ENCODE peak calls at places on chromosomes 6 and 20, in four cellular contexts. M is heart left ventricle, V is uterus, B is tibial nerve. K is an unnamed sample. For H3K27me3 and H3K4me1, the result is how much of the 10 kb centered on the place peaks cover.

GRCh38 chr6:6655805-6656251 is 67.3 kb downstream of the LY86 start:
- DNase-seq in M (no peak), V (no peak), B (no peak), K (no peak)

GRCh38 chr6:4666886-4667513 is 109.2 kb upstream of the CDYL start:
- DNase-seq in M (no peak), V (no peak), B (no peak), K (peak)

GRCh38 chr20:1423625-1424106 is 30.8 kb upstream of the FKBP1A start:
- DNase-seq in M (no peak), V (no peak), B (no peak), K (no peak)

GRCh38 chr20:61173966-61174725 is 77.9 kb upstream of the CDH4 start:
- DNase-seq in M (no peak), V (no peak), B (no peak), K (no peak)

GRCh38 chr6:28683945-28684538 is 158.4 kb downstream of the GPX5 start:
- DNase-seq in M (no peak), V (no peak), B (no peak), K (no peak)

GRCh38 chr6:161161889-161162624 is 111.8 kb downstream of the AGPAT4 start:
- DNase-seq in M (no peak), V (peak), B (no peak), K (no peak)

GRCh38 chr6:55012454-55012853 is 161.9 kb upstream of the HCRTR2 start:
- DNase-seq in M (no peak), V (no peak), B (no peak), K (no peak)

GRCh38 chr6:108119212-108120141 is 44.9 kb upstream of the OSTM1 start:
- DNase-seq in M (no peak), V (no peak), B (no peak), K (no peak)

GRCh38 chr6:52929321-52930164 is 20.0 kb upstream of the GSTA3 start:
- DNase-seq in M (no peak), V (no peak), B (no peak), K (no peak)

GRCh38 chr6:52925919-52926792 is 16.7 kb upstream of the GSTA3 start:
- DNase-seq in M (no peak), V (no peak), B (no peak), K (no peak)

GRCh38 chr6:52922161-52922560 is 12.7 kb upstream of the GSTA3 start:
- DNase-seq in M (no peak), V (no peak), B (no peak), K (no peak)

GRCh38 chr6:52921743-52922142 is 12.2 kb upstream of the GSTA3 start:
- DNase-seq in M (no peak), V (no peak), B (no peak), K (no peak)

GRCh38 chr6:52925042-52925441 is 15.5 kb upstream of the GSTA3 start:
- DNase-seq in M (no peak), V (no peak), B (no peak), K (no peak)
- TF ChIP-seq CTCF in M (no peak), V (no peak), B (no peak), K (no peak)

DNA sequence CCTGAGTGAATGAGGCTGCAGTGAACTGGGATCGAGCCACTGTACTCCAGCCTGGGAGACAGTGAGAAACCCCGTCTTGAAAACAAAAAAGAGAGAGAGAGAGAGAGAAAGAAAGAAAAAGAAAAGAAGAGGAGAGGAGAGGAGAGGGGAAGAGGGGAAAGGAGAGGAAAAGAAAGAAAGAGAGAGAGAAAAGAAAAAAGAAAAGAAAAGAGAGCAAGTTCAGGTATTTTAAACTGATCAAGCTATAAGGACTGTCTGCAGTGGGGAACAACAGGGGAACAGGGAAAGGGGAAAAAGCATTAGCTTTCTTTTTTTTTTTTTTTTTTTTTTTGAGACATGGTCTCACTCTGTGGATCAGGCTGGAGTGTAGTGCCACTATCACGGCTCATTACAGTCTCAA is 2.5 kb downstream of the CGA start:
- DNase-seq in M (no peak), V (no peak), B (no peak), K (no peak)
- H3K27me3 ChIP-seq in M (under half), V (under half), B (under half), K (under half)

GRCh38 chr6:165480916-165481315 is 171.5 kb upstream of the C6orf118 start:
- DNase-seq in M (no peak), V (no peak), B (no peak), K (no peak)
- H3K4me1 ChIP-seq in M (under half), V (under half), B (under half), K (under half)

DNA sequence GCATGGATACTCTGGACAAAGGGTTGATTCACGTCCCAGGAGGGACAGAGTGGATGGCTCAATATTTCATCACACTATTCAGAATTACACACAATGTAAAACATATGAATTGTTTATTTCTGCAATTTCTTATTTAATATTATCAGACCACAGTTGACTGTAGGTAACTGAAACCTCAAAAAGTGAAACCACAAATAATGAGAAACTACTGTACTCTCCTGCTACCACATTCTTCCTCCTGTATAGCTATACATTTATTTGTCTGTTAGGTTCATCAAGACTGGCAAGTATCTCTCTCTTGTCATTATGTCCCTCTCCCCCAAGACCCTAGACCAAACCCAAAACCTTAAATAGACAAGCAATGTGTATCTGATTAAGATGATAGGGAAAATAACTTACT is 60.0 kb downstream of the SYCP2 start:
- DNase-seq in M (no peak), V (no peak), B (no peak), K (no peak)
- TF ChIP-seq CTCF in M (no peak), V (no peak), B (no peak), K (no peak)

DNA sequence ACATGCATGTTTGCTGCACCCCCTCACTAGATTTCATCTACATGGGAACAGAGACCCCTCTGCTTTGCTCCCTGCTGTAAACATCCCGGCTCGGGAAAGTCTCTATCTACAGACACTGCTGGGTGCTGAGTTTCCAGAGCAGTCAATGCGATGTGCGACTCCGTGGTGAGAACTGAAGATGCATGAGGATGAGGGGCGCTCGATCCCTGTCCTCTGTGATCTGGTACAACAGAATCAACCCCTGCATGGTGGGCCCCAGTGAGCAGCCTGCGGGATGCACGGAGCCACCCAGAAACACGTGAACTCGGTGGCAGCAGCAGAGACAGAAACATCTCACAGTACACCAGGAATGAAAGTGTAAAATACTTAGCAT is 83.1 kb downstream of the THBS2 start:
- DNase-seq in M (no peak), V (no peak), B (no peak), K (no peak)
- H3K27me3 ChIP-seq in M (under half), V (under half), B (under half), K (under half)

GRCh38 chr20:35737865-35738333 is 4.2 kb downstream of the RBM39 start:
- DNase-seq in M (no peak), V (no peak), B (no peak), K (no peak)

GRCh38 chr20:35742741-35743523 is 872 bp upstream of the RBM39 start:
- DNase-seq in M (no peak), V (no peak), B (no peak), K (no peak)

GRCh38 chr20:35738410-35739179 is 3.5 kb downstream of the RBM39 start:
- DNase-seq in M (no peak), V (no peak), B (no peak), K (no peak)

GRCh38 chr20:35741892-35742740 is at the start of gene RBM39:
- DNase-seq in M (peak), V (peak), B (peak), K (peak)

GRCh38 chr20:35739294-35740163 is 2.5 kb downstream of the RBM39 start:
- DNase-seq in M (no peak), V (no peak), B (no peak), K (no peak)
- H3K4me1 ChIP-seq in M (under half), V (under half), B (under half), K (half or more)

GRCh38 chr6:42068872-42069522 is 18.7 kb downstream of the TAF8 start:
- DNase-seq in M (no peak), V (no peak), B (no peak), K (no peak)
- TF ChIP-seq CTCF in M (no peak), V (no peak), B (no peak), K (no peak)

DNA sequence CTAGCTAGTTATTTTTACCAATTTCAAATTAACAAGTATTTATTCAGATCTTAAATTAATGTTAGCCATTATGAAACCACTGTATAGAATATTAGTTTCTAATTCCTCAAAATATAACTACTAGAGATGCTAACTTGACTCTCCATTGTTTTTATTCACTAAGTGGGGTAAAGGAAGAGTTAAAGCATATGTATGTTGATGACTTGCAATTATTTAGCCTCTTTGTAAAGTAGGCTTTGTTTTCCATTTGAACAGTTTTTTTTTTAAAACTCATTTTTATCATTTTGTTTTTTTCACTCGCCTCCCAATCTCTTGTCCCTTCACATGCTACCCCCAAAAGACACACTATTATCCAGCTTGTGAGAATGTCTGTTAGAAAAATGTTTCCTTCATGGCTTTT is 3.3 kb downstream of the FAM162B start:
- DNase-seq in M (no peak), V (no peak), B (no peak), K (no peak)
- H3K27me3 ChIP-seq in M (under half), V (under half), B (under half), K (under half)

K was measured in right atrium auricular region.